ENCODE peak calls at places on chromosomes 12 and 14, in five cellular contexts. One of them, this sample, is unnamed. For H3K36me3, the result is how much of the 10 kb centered on the place peaks cover.

GRCh38 chr14:45249847-45250575 is 3.0 kb downstream of the MIS18BP1 start:
- DNase-seq in Panc1: no peak
- DNase-seq in mammary epithelial cell: no peak
- DNase-seq in tibial artery: no peak
- DNase-seq in CD8-positive, alpha-beta T cell: no peak
- DNase-seq in this sample: no peak

GRCh38 chr14:105853089-105853906 is 326.9 kb downstream of the TMEM121 start:
- DNase-seq in tibial artery: peak
- DNase-seq in CD8-positive, alpha-beta T cell: no peak
- DNase-seq in mammary epithelial cell: no peak
- DNase-seq in Panc1: no peak
- DNase-seq in this sample: no peak

GRCh38 chr12:25675808-25676207 is 122.7 kb upstream of the LMNTD1 start:
- DNase-seq in tibial artery: no peak
- DNase-seq in CD8-positive, alpha-beta T cell: no peak
- DNase-seq in mammary epithelial cell: no peak
- DNase-seq in Panc1: no peak
- DNase-seq in this sample: no peak

GRCh38 chr14:21796912-21797311 is 123.3 kb upstream of the OR4E1 start:
- DNase-seq in mammary epithelial cell: peak
- DNase-seq in CD8-positive, alpha-beta T cell: no peak
- DNase-seq in tibial artery: no peak
- DNase-seq in Panc1: no peak
- DNase-seq in this sample: no peak

GRCh38 chr12:78403681-78404080 is 460.9 kb upstream of the SYT1 start:
- DNase-seq in Panc1: no peak
- DNase-seq in mammary epithelial cell: no peak
- DNase-seq in tibial artery: no peak
- DNase-seq in CD8-positive, alpha-beta T cell: no peak
- DNase-seq in this sample: no peak

GRCh38 chr12:93019911-93020224 is 90.8 kb upstream of the EEA1 start:
- DNase-seq in Panc1: no peak
- DNase-seq in tibial artery: no peak
- DNase-seq in mammary epithelial cell: no peak
- DNase-seq in CD8-positive, alpha-beta T cell: no peak
- DNase-seq in this sample: no peak

GRCh38 chr14:104115691-104116543 is 22.5 kb upstream of the KIF26A start:
- DNase-seq in Panc1: no peak
- DNase-seq in tibial artery: peak
- DNase-seq in CD8-positive, alpha-beta T cell: no peak
- DNase-seq in mammary epithelial cell: no peak
- DNase-seq in this sample: peak

GRCh38 chr14:58738189-58738836 is 100.6 kb downstream of the DACT1 start:
- DNase-seq in Panc1: no peak
- DNase-seq in mammary epithelial cell: peak
- DNase-seq in CD8-positive, alpha-beta T cell: no peak
- DNase-seq in tibial artery: no peak
- DNase-seq in this sample: peak

GRCh38 chr12:68180792-68181744 is 21.5 kb upstream of the IFNG start:
- DNase-seq in CD8-positive, alpha-beta T cell: no peak
- DNase-seq in mammary epithelial cell: no peak
- DNase-seq in tibial artery: no peak
- DNase-seq in Panc1: no peak
- DNase-seq in this sample: peak

GRCh38 chr12:86748874-86749273 is 492.7 kb upstream of the MGAT4C start:
- DNase-seq in CD8-positive, alpha-beta T cell: no peak
- DNase-seq in tibial artery: no peak
- DNase-seq in mammary epithelial cell: no peak
- DNase-seq in Panc1: no peak
- DNase-seq in this sample: no peak

GRCh38 chr12:6182279-6182898 is 17.8 kb upstream of the CD9 start:
- DNase-seq in tibial artery: peak
- DNase-seq in CD8-positive, alpha-beta T cell: no peak
- DNase-seq in mammary epithelial cell: peak
- DNase-seq in Panc1: no peak
- DNase-seq in this sample: peak

GRCh38 chr12:32233568-32233967 is 126.9 kb downstream of the BICD1 start:
- DNase-seq in mammary epithelial cell: no peak
- DNase-seq in CD8-positive, alpha-beta T cell: no peak
- DNase-seq in Panc1: no peak
- DNase-seq in tibial artery: no peak
- DNase-seq in this sample: no peak

GRCh38 chr14:64612021-64612380 is 62.2 kb downstream of the PPP1R36 start:
- DNase-seq in Panc1: no peak
- DNase-seq in mammary epithelial cell: no peak
- DNase-seq in CD8-positive, alpha-beta T cell: no peak
- DNase-seq in tibial artery: no peak
- DNase-seq in this sample: peak
- H3K36me3 ChIP-seq in Panc1: under half
- H3K36me3 ChIP-seq in mammary epithelial cell: under half
- H3K36me3 ChIP-seq in CD8-positive, alpha-beta T cell: under half
- H3K36me3 ChIP-seq in tibial artery: under half
- H3K36me3 ChIP-seq in this sample: under half

DNA sequence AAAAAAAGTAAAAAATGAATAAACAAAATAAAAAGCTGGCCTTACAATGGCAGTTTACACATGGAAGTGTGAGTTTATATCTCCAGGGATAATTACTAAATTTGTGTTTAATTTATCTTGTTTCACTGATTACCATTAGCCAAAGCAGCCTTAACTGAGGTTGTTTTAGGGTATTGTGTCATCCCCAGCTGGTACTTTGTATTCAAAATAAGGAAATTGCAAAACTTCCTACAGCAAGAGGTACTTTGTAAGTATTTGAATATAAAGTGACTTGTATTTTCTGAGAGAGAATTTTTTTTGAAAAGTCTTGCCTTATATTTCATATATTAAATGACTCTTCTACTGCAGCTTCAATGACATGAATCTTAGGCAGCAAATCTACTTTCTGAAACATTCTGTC is 6.6 kb downstream of the FNTB start:
- DNase-seq in Panc1: no peak
- DNase-seq in CD8-positive, alpha-beta T cell: no peak
- DNase-seq in tibial artery: no peak
- DNase-seq in mammary epithelial cell: no peak
- DNase-seq in this sample: no peak
- TF ChIP-seq CTCF in Panc1: no peak
- TF ChIP-seq CTCF in CD8-positive, alpha-beta T cell: no peak
- TF ChIP-seq CTCF in tibial artery: no peak
- TF ChIP-seq CTCF in mammary epithelial cell: no peak
- TF ChIP-seq CTCF in this sample: no peak

GRCh38 chr14:99649643-99650042 is 4.7 kb downstream of the HHIPL1 start:
- DNase-seq in mammary epithelial cell: no peak
- DNase-seq in Panc1: no peak
- DNase-seq in tibial artery: no peak
- DNase-seq in CD8-positive, alpha-beta T cell: no peak
- DNase-seq in this sample: no peak
- H3K36me3 ChIP-seq in mammary epithelial cell: under half
- H3K36me3 ChIP-seq in Panc1: under half
- H3K36me3 ChIP-seq in tibial artery: under half
- H3K36me3 ChIP-seq in CD8-positive, alpha-beta T cell: under half
- H3K36me3 ChIP-seq in this sample: under half

GRCh38 chr14:34056081-34056480 is 105.2 kb upstream of the EGLN3 start:
- DNase-seq in CD8-positive, alpha-beta T cell: no peak
- DNase-seq in tibial artery: no peak
- DNase-seq in mammary epithelial cell: no peak
- DNase-seq in Panc1: no peak
- DNase-seq in this sample: no peak

GRCh38 chr14:34055545-34055944 is 104.7 kb upstream of the EGLN3 start:
- DNase-seq in tibial artery: no peak
- DNase-seq in CD8-positive, alpha-beta T cell: no peak
- DNase-seq in Panc1: no peak
- DNase-seq in mammary epithelial cell: no peak
- DNase-seq in this sample: no peak

GRCh38 chr14:34052658-34053014 is 101.8 kb upstream of the EGLN3 start:
- DNase-seq in Panc1: no peak
- DNase-seq in tibial artery: no peak
- DNase-seq in CD8-positive, alpha-beta T cell: no peak
- DNase-seq in mammary epithelial cell: peak
- DNase-seq in this sample: peak

GRCh38 chr14:34051966-34052657 is 101.2 kb upstream of the EGLN3 start:
- DNase-seq in Panc1: no peak
- DNase-seq in CD8-positive, alpha-beta T cell: no peak
- DNase-seq in tibial artery: no peak
- DNase-seq in mammary epithelial cell: peak
- DNase-seq in this sample: peak

DNA sequence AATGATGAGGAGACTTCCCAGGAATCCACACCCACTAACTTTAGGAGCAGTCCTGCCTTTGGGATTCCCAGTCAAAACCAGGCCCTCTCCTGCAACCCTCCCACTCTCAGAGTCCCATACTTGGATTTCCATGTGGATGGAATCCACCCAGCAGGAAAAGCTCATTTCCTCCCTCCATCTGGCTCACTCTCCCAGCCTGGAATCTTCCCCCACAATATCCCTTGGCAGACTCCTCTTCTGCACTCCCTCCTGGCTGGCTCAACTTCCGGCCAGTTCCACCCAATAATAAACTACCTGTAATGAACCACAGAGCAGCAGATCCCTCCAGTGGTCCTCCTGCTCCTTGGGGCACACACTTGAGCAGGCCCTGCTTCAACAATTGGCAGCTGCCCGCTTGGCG is 102.8 kb upstream of the EGLN3 start:
- DNase-seq in CD8-positive, alpha-beta T cell: no peak
- DNase-seq in Panc1: no peak
- DNase-seq in mammary epithelial cell: peak
- DNase-seq in tibial artery: no peak
- DNase-seq in this sample: no peak
- TF ChIP-seq CTCF in CD8-positive, alpha-beta T cell: no peak
- TF ChIP-seq CTCF in Panc1: no peak
- TF ChIP-seq CTCF in mammary epithelial cell: no peak
- TF ChIP-seq CTCF in tibial artery: no peak
- TF ChIP-seq CTCF in this sample: no peak

GRCh38 chr12:1161197-1161596 is 170.2 kb downstream of the ERC1 start:
- DNase-seq in Panc1: no peak
- DNase-seq in CD8-positive, alpha-beta T cell: no peak
- DNase-seq in tibial artery: no peak
- DNase-seq in mammary epithelial cell: no peak
- DNase-seq in this sample: no peak
- H3K36me3 ChIP-seq in Panc1: under half
- H3K36me3 ChIP-seq in CD8-positive, alpha-beta T cell: under half
- H3K36me3 ChIP-seq in tibial artery: under half
- H3K36me3 ChIP-seq in mammary epithelial cell: under half
- H3K36me3 ChIP-seq in this sample: under half

DNA sequence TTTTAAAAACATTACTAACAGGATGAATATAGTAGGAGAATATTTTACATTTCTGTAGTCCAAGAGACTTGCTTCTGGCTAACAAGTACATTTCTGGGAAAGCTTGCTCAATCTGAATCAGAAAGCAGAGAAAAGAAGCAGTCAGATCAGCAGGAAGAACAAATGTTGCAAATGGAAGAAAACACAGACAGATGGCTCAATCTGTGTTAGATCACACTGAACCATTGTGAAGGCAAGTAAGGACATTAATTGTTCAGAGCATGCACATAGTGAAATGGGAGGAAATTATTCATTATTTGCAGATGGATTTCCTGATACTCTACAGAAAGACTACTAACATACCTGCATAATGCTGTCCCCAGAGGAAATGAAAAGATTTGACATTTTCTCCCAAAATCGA is 65.2 kb upstream of the CNOT2 start:
- DNase-seq in tibial artery: no peak
- DNase-seq in mammary epithelial cell: peak
- DNase-seq in Panc1: no peak
- DNase-seq in CD8-positive, alpha-beta T cell: no peak
- DNase-seq in this sample: peak
- TF ChIP-seq CTCF in tibial artery: no peak
- TF ChIP-seq CTCF in mammary epithelial cell: no peak
- TF ChIP-seq CTCF in Panc1: no peak
- TF ChIP-seq CTCF in CD8-positive, alpha-beta T cell: no peak
- TF ChIP-seq CTCF in this sample: no peak

DNA sequence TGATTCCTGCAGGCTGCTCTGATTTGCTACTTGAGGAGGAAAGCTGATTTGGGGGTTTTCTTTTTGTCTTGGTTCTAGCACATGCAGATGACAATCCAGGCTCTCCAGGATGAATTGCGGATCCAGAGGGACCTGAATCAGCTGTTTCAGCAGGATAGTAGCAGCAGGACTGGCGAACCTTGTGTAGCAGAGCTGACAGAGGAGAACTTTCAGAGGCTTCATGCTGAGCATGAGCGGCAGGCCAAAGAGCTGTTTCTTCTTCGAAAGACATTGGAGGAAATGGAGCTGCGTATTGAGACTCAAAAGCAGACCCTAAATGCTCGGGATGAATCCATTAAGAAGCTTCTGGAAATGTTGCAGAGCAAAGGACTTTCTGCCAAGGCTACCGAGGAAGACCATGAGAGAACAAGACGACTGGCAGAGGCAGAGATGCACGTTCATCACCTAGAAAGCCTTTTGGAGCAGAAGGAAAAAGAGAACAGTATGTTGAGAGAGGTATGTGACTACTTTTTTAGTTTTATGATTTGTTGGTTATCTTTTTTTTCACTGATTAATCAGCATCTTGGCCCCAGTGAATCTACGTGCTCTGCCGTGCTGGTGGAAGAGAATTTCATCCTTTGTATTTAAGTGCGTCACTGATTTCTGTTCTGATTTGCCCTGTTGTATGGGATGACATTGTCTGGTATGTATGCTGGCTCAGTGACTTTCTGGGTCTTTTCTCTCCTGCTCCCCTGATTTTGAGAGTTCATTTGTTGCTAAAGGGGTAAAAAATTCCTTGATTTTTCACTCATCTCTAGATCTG is 92.3 kb downstream of the ERC1 start:
- DNase-seq in CD8-positive, alpha-beta T cell: no peak
- DNase-seq in tibial artery: no peak
- DNase-seq in Panc1: no peak
- DNase-seq in mammary epithelial cell: no peak
- DNase-seq in this sample: no peak
- H3K36me3 ChIP-seq in CD8-positive, alpha-beta T cell: under half
- H3K36me3 ChIP-seq in tibial artery: under half
- H3K36me3 ChIP-seq in Panc1: under half
- H3K36me3 ChIP-seq in mammary epithelial cell: under half
- H3K36me3 ChIP-seq in this sample: under half

DNA sequence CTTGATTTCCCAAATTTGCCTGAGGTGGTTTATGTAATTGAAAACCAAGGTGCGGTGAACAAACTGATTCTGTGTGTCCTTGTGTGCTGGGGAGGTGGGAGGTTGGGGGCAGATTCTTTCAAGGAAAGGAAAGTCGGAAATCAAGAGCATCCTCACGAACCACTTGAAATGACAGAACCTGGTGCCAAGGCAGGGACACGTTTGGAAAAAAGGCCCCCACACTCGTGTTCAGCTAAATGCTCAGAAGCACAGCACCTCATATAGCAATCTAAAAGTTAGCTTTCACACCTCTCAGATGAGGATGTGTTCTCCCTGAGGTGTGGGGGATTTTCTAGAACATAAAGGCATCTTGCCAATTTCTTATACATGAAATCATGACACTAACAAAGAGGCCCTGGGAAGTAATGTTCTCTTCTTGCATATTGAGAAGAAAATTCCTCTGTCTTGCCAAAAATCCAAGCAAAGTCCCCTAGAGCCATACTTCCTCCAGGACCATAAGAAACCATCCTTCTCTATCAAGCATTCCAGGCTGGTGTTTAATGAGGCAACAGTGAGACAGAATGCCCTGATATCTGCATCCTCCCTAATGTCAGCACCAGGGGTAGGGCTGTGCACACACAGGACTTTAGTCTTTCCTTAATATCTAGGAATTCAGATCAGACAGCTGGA is 119.7 kb downstream of the PLXNC1 start:
- DNase-seq in CD8-positive, alpha-beta T cell: no peak
- DNase-seq in Panc1: no peak
- DNase-seq in mammary epithelial cell: no peak
- DNase-seq in tibial artery: no peak
- DNase-seq in this sample: no peak
- TF ChIP-seq CTCF in CD8-positive, alpha-beta T cell: no peak
- TF ChIP-seq CTCF in Panc1: no peak
- TF ChIP-seq CTCF in mammary epithelial cell: no peak
- TF ChIP-seq CTCF in tibial artery: no peak
- TF ChIP-seq CTCF in this sample: no peak